ENCODE peak calls at places on chromosomes 7 and 10, in five cellular contexts. L is Caki2, F is bronchial epithelial cell, N is HEK293T, B is midbrain. D is an unnamed sample.

GRCh38 chr10:77919713-77920108 is 6.8 kb downstream of the DLG5 start:
- DNase-seq in L (no peak), F (peak), N (no peak), B (no peak), D (no peak)

GRCh38 chr7:17405786-17406185 is 107.3 kb downstream of the AHR start:
- DNase-seq in L (peak), F (peak), N (no peak), B (no peak), D (no peak)

GRCh38 chr10:36555036-36555435 is 570.4 kb upstream of the ANKRD30A start:
- DNase-seq in L (no peak), F (no peak), N (no peak), B (peak), D (peak)

GRCh38 chr7:131745645-131746248 is 189.3 kb upstream of the PODXL start:
- DNase-seq in L (peak), F (peak), N (peak), B (no peak), D (no peak)

GRCh38 chr7:98125758-98126157 is 19.1 kb downstream of the LMTK2 start:
- DNase-seq in L (no peak), F (no peak), N (no peak), B (no peak), D (no peak)

GRCh38 chr10:86646933-86647332 is 7.4 kb upstream of the OPN4 start:
- DNase-seq in L (no peak), F (no peak), N (no peak), B (no peak), D (no peak)

GRCh38 chr10:18282094-18282493 is 141.9 kb downstream of the CACNB2 start:
- DNase-seq in L (no peak), F (no peak), N (no peak), B (no peak), D (no peak)

GRCh38 chr7:50653116-50653854 is 88.1 kb upstream of the DDC start:
- DNase-seq in L (no peak), F (no peak), N (no peak), B (no peak), D (peak)

GRCh38 chr7:130154501-130155317 is 50.5 kb downstream of the TMEM209 start:
- DNase-seq in L (no peak), F (no peak), N (peak), B (no peak), D (peak)

GRCh38 chr7:123538189-123538714 is 3.9 kb upstream of the IQUB start:
- DNase-seq in L (peak), F (peak), N (no peak), B (no peak), D (no peak)

GRCh38 chr7:113142385-113143119 is 24.2 kb upstream of the SMIM30 start:
- DNase-seq in L (no peak), F (no peak), N (no peak), B (no peak), D (no peak)

GRCh38 chr10:126500866-126501265 is 112.6 kb upstream of the ADAM12 start:
- DNase-seq in L (no peak), F (no peak), N (no peak), B (no peak), D (no peak)

GRCh38 chr7:94040254-94040653 is 36.1 kb upstream of the BET1 start:
- DNase-seq in L (no peak), F (no peak), N (peak), B (no peak), D (no peak)

GRCh38 chr10:6667679-6668270 is 87.7 kb upstream of the PRKCQ start:
- DNase-seq in L (peak), F (peak), N (peak), B (peak), D (peak)

GRCh38 chr10:98910048-98910447 is 325.6 kb downstream of the HPSE2 start:
- DNase-seq in L (no peak), F (no peak), N (no peak), B (no peak), D (no peak)

GRCh38 chr7:74299401-74299800 is 10.2 kb downstream of the CLIP2 start:
- DNase-seq in L (no peak), F (no peak), N (no peak), B (no peak), D (no peak)

GRCh38 chr7:77393261-77393660 is 22.9 kb downstream of the GSAP start:
- DNase-seq in L (peak), F (peak), N (no peak), B (no peak), D (no peak)

GRCh38 chr7:1548438-1548831 is 7.6 kb downstream of the TMEM184A start:
- DNase-seq in L (no peak), F (no peak), N (no peak), B (no peak), D (no peak)

GRCh38 chr10:124959564-124959963 is 17.6 kb downstream of the ZRANB1 start:
- DNase-seq in L (no peak), F (no peak), N (no peak), B (no peak), D (no peak)

GRCh38 chr10:16887565-16887964 is 70.3 kb upstream of the RSU1 start:
- DNase-seq in L (peak), F (peak), N (no peak), B (no peak), D (no peak)

GRCh38 chr10:102615361-102615760 is 28.9 kb upstream of the TRIM8 start:
- DNase-seq in L (no peak), F (no peak), N (peak), B (no peak), D (no peak)

GRCh38 chr7:99244942-99245341 is 27.7 kb upstream of the MYH16 start:
- DNase-seq in L (no peak), F (peak), N (no peak), B (no peak), D (no peak)

GRCh38 chr10:117222552-117223412 is 18.1 kb upstream of the SLC18A2 start:
- DNase-seq in L (no peak), F (no peak), N (no peak), B (no peak), D (peak)

GRCh38 chr10:30046476-30046875 is 12.9 kb downstream of the JCAD start:
- DNase-seq in L (no peak), F (no peak), N (no peak), B (no peak), D (no peak)

GRCh38 chr7:108376206-108376605 is 80.0 kb downstream of the NRCAM start:
- DNase-seq in L (no peak), F (no peak), N (no peak), B (no peak), D (no peak)

GRCh38 chr7:132398253-132398913 is 177.9 kb downstream of the PLXNA4 start:
- DNase-seq in L (no peak), F (no peak), N (no peak), B (no peak), D (no peak)

GRCh38 chr7:20539201-20539600 is 76.3 kb upstream of the ABCB5 start:
- DNase-seq in L (no peak), F (peak), N (peak), B (no peak), D (no peak)

GRCh38 chr10:124357583-124357930 is 61.2 kb downstream of the OAT start:
- DNase-seq in L (no peak), F (peak), N (no peak), B (no peak), D (no peak)

GRCh38 chr10:110959379-110960332 is 40.3 kb downstream of the SHOC2 start:
- DNase-seq in L (no peak), F (no peak), N (no peak), B (no peak), D (no peak)

GRCh38 chr10:132360766-132361447 is 28.9 kb downstream of the LRRC27 start:
- DNase-seq in L (no peak), F (no peak), N (peak), B (no peak), D (no peak)